ENCODE peak calls at places on chromosomes 16 and 17, in five cellular contexts. One of them, this sample, is unnamed.

GRCh38 chr17:1522626-1523025 is 6.2 kb upstream of the INPP5K start:
- DNase-seq in choroid plexus epithelial cell: no peak
- DNase-seq in tibial nerve: no peak
- DNase-seq in lower leg skin: no peak
- DNase-seq in psoas muscle: no peak
- DNase-seq in this sample: no peak

GRCh38 chr16:48829361-48829760 is 219.4 kb upstream of the N4BP1 start:
- DNase-seq in tibial nerve: no peak
- DNase-seq in choroid plexus epithelial cell: no peak
- DNase-seq in lower leg skin: peak
- DNase-seq in psoas muscle: no peak
- DNase-seq in this sample: no peak

GRCh38 chr16:2857451-2858244 is at the start of gene PRSS22:
- DNase-seq in psoas muscle: no peak
- DNase-seq in tibial nerve: no peak
- DNase-seq in choroid plexus epithelial cell: no peak
- DNase-seq in lower leg skin: no peak
- DNase-seq in this sample: no peak

GRCh38 chr17:1873418-1873817 is 43.6 kb downstream of the RPA1 start:
- DNase-seq in tibial nerve: no peak
- DNase-seq in choroid plexus epithelial cell: no peak
- DNase-seq in lower leg skin: no peak
- DNase-seq in psoas muscle: no peak
- DNase-seq in this sample: no peak

GRCh38 chr17:44940321-44940720 is 7.3 kb downstream of the KIF18B start:
- DNase-seq in lower leg skin: no peak
- DNase-seq in psoas muscle: no peak
- DNase-seq in tibial nerve: no peak
- DNase-seq in choroid plexus epithelial cell: peak
- DNase-seq in this sample: peak

GRCh38 chr17:66963521-66964082 is 905 bp upstream of the CACNG4 start:
- DNase-seq in tibial nerve: no peak
- DNase-seq in psoas muscle: no peak
- DNase-seq in choroid plexus epithelial cell: no peak
- DNase-seq in lower leg skin: no peak
- DNase-seq in this sample: no peak

GRCh38 chr16:67833418-67834241 is 8.5 kb upstream of the THAP11 start:
- DNase-seq in tibial nerve: peak
- DNase-seq in lower leg skin: peak
- DNase-seq in choroid plexus epithelial cell: peak
- DNase-seq in psoas muscle: peak
- DNase-seq in this sample: peak

GRCh38 chr16:81251871-81252270 is 13.4 kb downstream of the BCO1 start:
- DNase-seq in psoas muscle: no peak
- DNase-seq in choroid plexus epithelial cell: peak
- DNase-seq in tibial nerve: no peak
- DNase-seq in lower leg skin: no peak
- DNase-seq in this sample: peak

GRCh38 chr17:69390735-69391501 is 23.6 kb upstream of the MAP2K6 start:
- DNase-seq in tibial nerve: no peak
- DNase-seq in psoas muscle: no peak
- DNase-seq in lower leg skin: no peak
- DNase-seq in choroid plexus epithelial cell: no peak
- DNase-seq in this sample: no peak

GRCh38 chr17:68719431-68719830 is 118.3 kb upstream of the FAM20A start:
- DNase-seq in psoas muscle: no peak
- DNase-seq in tibial nerve: no peak
- DNase-seq in lower leg skin: no peak
- DNase-seq in choroid plexus epithelial cell: no peak
- DNase-seq in this sample: no peak

GRCh38 chr16:69399361-69399760 is 13.6 kb upstream of the TERF2 start:
- DNase-seq in choroid plexus epithelial cell: no peak
- DNase-seq in psoas muscle: no peak
- DNase-seq in tibial nerve: no peak
- DNase-seq in lower leg skin: no peak
- DNase-seq in this sample: peak

GRCh38 chr16:64751906-64752305 is 370.0 kb downstream of the CDH11 start:
- DNase-seq in choroid plexus epithelial cell: peak
- DNase-seq in lower leg skin: no peak
- DNase-seq in tibial nerve: no peak
- DNase-seq in psoas muscle: no peak
- DNase-seq in this sample: peak

GRCh38 chr17:77312786-77313599 is 172.2 kb downstream of the SEC14L1 start:
- DNase-seq in choroid plexus epithelial cell: peak
- DNase-seq in psoas muscle: no peak
- DNase-seq in lower leg skin: peak
- DNase-seq in tibial nerve: peak
- DNase-seq in this sample: peak

GRCh38 chr16:66352304-66352703 is 14.2 kb upstream of the CDH5 start:
- DNase-seq in lower leg skin: no peak
- DNase-seq in choroid plexus epithelial cell: no peak
- DNase-seq in tibial nerve: no peak
- DNase-seq in psoas muscle: no peak
- DNase-seq in this sample: no peak

GRCh38 chr17:3318336-3318735 is 20.2 kb upstream of the OR3A1 start:
- DNase-seq in lower leg skin: no peak
- DNase-seq in tibial nerve: no peak
- DNase-seq in psoas muscle: no peak
- DNase-seq in choroid plexus epithelial cell: no peak
- DNase-seq in this sample: no peak

GRCh38 chr16:52090080-52090479 is 456.9 kb downstream of the TOX3 start:
- DNase-seq in tibial nerve: no peak
- DNase-seq in psoas muscle: no peak
- DNase-seq in choroid plexus epithelial cell: no peak
- DNase-seq in lower leg skin: no peak
- DNase-seq in this sample: no peak

GRCh38 chr16:67311607-67312449 is 14.7 kb downstream of the KCTD19 start:
- DNase-seq in tibial nerve: peak
- DNase-seq in lower leg skin: no peak
- DNase-seq in choroid plexus epithelial cell: peak
- DNase-seq in psoas muscle: peak
- DNase-seq in this sample: peak

GRCh38 chr16:68704232-68704867 is 32.7 kb upstream of the CDH1 start:
- DNase-seq in choroid plexus epithelial cell: peak
- DNase-seq in tibial nerve: peak
- DNase-seq in psoas muscle: peak
- DNase-seq in lower leg skin: peak
- DNase-seq in this sample: peak

GRCh38 chr17:21282231-21282630 is 2.3 kb upstream of the MAP2K3 start:
- DNase-seq in tibial nerve: no peak
- DNase-seq in psoas muscle: peak
- DNase-seq in choroid plexus epithelial cell: peak
- DNase-seq in lower leg skin: peak
- DNase-seq in this sample: peak

GRCh38 chr17:43888548-43888947 is 18.8 kb downstream of the MPP2 start:
- DNase-seq in choroid plexus epithelial cell: no peak
- DNase-seq in lower leg skin: no peak
- DNase-seq in tibial nerve: no peak
- DNase-seq in psoas muscle: no peak
- DNase-seq in this sample: no peak

GRCh38 chr17:6868579-6868978 is 37.0 kb upstream of the TEKT1 start:
- DNase-seq in lower leg skin: no peak
- DNase-seq in tibial nerve: no peak
- DNase-seq in psoas muscle: no peak
- DNase-seq in choroid plexus epithelial cell: no peak
- DNase-seq in this sample: no peak

GRCh38 chr17:15213381-15214087 is 51.6 kb downstream of the PMP22 start:
- DNase-seq in psoas muscle: no peak
- DNase-seq in tibial nerve: no peak
- DNase-seq in choroid plexus epithelial cell: peak
- DNase-seq in lower leg skin: no peak
- DNase-seq in this sample: peak

GRCh38 chr17:73163043-73163442 is 1.8 kb upstream of the SSTR2 start:
- DNase-seq in tibial nerve: no peak
- DNase-seq in psoas muscle: no peak
- DNase-seq in choroid plexus epithelial cell: no peak
- DNase-seq in lower leg skin: no peak
- DNase-seq in this sample: no peak

GRCh38 chr17:13984956-13985355 is 84.3 kb upstream of the COX10 start:
- DNase-seq in choroid plexus epithelial cell: no peak
- DNase-seq in psoas muscle: no peak
- DNase-seq in lower leg skin: no peak
- DNase-seq in tibial nerve: no peak
- DNase-seq in this sample: no peak

GRCh38 chr17:21286066-21286770 is 1.7 kb downstream of the MAP2K3 start:
- DNase-seq in psoas muscle: peak
- DNase-seq in tibial nerve: peak
- DNase-seq in lower leg skin: peak
- DNase-seq in choroid plexus epithelial cell: peak
- DNase-seq in this sample: peak

GRCh38 chr17:67156269-67157199 is 88.5 kb downstream of the HELZ start:
- DNase-seq in choroid plexus epithelial cell: peak
- DNase-seq in psoas muscle: no peak
- DNase-seq in tibial nerve: no peak
- DNase-seq in lower leg skin: no peak
- DNase-seq in this sample: peak

GRCh38 chr17:76998839-76999238 is 130.6 kb downstream of the MGAT5B start:
- DNase-seq in choroid plexus epithelial cell: no peak
- DNase-seq in lower leg skin: no peak
- DNase-seq in tibial nerve: no peak
- DNase-seq in psoas muscle: no peak
- DNase-seq in this sample: no peak

GRCh38 chr17:4679652-4680051 is 24.3 kb downstream of the PELP1 start:
- DNase-seq in psoas muscle: no peak
- DNase-seq in lower leg skin: no peak
- DNase-seq in choroid plexus epithelial cell: peak
- DNase-seq in tibial nerve: no peak
- DNase-seq in this sample: peak

DNA sequence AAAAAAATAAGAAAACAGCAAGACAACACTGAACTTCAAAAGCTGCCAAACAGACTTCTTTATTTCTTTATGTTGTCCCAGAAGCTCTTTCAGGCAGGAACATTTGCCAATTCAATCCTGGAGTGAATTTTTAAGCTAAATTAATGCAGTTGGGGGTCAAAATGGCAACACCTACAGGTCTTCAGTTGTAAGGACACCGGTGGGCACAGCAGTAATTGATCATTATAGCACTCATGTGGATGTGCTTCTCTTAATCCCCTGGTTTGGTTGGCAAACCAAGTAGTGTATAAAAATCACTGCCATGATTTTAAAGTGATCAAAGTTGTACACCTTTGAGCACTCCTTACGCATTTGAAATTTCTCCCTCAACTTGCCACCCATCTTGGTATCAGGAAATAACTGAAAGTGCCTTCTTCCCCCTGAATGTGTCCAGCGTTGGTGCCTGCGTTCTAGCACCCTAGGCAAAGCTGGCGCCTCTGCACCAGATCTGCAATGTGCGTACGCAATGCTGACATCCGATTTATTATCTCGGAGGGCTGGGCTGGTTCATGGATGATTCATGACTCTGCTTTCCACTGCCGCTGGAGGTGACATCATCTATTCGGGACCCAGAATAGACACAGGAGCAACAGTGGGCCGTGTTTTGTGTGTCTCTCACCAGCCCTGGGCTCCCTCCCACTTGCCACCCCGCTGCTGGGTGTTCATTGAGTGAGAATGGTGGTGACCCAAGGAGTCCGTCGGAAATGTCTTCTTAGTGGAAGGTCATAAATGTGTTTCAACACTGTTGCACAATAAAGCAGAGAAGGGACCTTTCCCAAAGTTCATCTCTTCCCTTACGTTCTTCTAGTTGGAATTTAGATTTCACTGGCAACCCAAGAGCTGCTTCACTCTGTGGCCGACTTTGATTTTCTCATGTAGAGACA is 203.4 kb downstream of the CCDC182 start:
- DNase-seq in lower leg skin: no peak
- DNase-seq in psoas muscle: peak
- DNase-seq in choroid plexus epithelial cell: peak
- DNase-seq in tibial nerve: no peak
- DNase-seq in this sample: peak
- TF ChIP-seq CTCF in lower leg skin: no peak
- TF ChIP-seq CTCF in psoas muscle: no peak
- TF ChIP-seq CTCF in choroid plexus epithelial cell: no peak
- TF ChIP-seq CTCF in tibial nerve: no peak
- TF ChIP-seq CTCF in this sample: no peak

GRCh38 chr17:82397449-82398335 is 20.5 kb upstream of the HEXD start:
- DNase-seq in tibial nerve: no peak
- DNase-seq in psoas muscle: no peak
- DNase-seq in choroid plexus epithelial cell: no peak
- DNase-seq in lower leg skin: no peak
- DNase-seq in this sample: no peak
- H3K4me3 ChIP-seq in tibial nerve: no peak
- H3K4me3 ChIP-seq in psoas muscle: no peak
- H3K4me3 ChIP-seq in choroid plexus epithelial cell: no peak
- H3K4me3 ChIP-seq in lower leg skin: no peak
- H3K4me3 ChIP-seq in this sample: no peak

GRCh38 chr16:85441189-85441889 is 171.8 kb upstream of the GSE1 start:
- DNase-seq in tibial nerve: no peak
- DNase-seq in choroid plexus epithelial cell: no peak
- DNase-seq in psoas muscle: no peak
- DNase-seq in lower leg skin: no peak
- DNase-seq in this sample: no peak
- TF ChIP-seq CTCF in tibial nerve: no peak
- TF ChIP-seq CTCF in choroid plexus epithelial cell: no peak
- TF ChIP-seq CTCF in psoas muscle: no peak
- TF ChIP-seq CTCF in lower leg skin: no peak
- TF ChIP-seq CTCF in this sample: no peak

GRCh38 chr17:19492140-19492539 is 41.5 kb upstream of the SLC47A1 start:
- DNase-seq in tibial nerve: no peak
- DNase-seq in choroid plexus epithelial cell: no peak
- DNase-seq in lower leg skin: peak
- DNase-seq in psoas muscle: no peak
- DNase-seq in this sample: no peak

GRCh38 chr17:19482571-19482970 is 51.1 kb upstream of the SLC47A1 start:
- DNase-seq in lower leg skin: no peak
- DNase-seq in psoas muscle: no peak
- DNase-seq in choroid plexus epithelial cell: no peak
- DNase-seq in tibial nerve: no peak
- DNase-seq in this sample: peak

GRCh38 chr17:19486351-19487008 is 47.2 kb upstream of the SLC47A1 start:
- DNase-seq in tibial nerve: no peak
- DNase-seq in lower leg skin: no peak
- DNase-seq in choroid plexus epithelial cell: no peak
- DNase-seq in psoas muscle: no peak
- DNase-seq in this sample: no peak

GRCh38 chr17:19485800-19486340 is 47.8 kb upstream of the SLC47A1 start:
- DNase-seq in choroid plexus epithelial cell: no peak
- DNase-seq in tibial nerve: no peak
- DNase-seq in lower leg skin: no peak
- DNase-seq in psoas muscle: no peak
- DNase-seq in this sample: no peak

DNA sequence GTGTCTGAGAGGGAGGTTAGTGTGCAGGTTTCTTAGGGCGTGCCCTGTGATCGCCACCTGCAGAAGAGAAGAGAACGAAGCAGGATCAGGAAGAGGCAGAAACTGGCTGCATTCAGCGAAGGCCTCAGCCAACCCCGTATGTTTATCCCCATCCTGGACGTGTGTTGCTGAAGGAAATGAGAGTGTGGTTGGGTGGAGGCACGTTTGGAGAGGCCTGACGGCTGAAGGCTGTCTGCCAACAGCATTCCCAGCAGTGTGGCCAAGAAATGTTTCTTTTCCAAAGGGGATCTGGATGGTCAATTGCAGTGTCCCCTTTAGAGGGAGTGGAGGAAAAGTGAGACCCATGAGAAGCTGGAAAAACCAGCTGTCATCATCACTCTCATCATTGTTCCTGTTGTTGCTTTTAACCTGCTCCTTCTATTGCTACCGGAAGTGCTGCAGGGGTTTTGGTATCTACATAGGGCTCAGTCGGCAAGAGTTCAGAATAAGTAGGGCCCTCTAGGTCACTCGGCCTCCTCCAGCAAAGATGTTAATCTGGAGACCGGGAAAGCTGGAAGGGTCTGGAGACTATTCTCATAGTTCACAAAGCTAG is 46.5 kb upstream of the SLC47A1 start:
- DNase-seq in psoas muscle: peak
- DNase-seq in choroid plexus epithelial cell: no peak
- DNase-seq in tibial nerve: no peak
- DNase-seq in lower leg skin: no peak
- DNase-seq in this sample: peak
- H3K4me3 ChIP-seq in psoas muscle: no peak
- H3K4me3 ChIP-seq in choroid plexus epithelial cell: no peak
- H3K4me3 ChIP-seq in tibial nerve: no peak
- H3K4me3 ChIP-seq in lower leg skin: no peak
- H3K4me3 ChIP-seq in this sample: no peak